ENCODE peak calls at places on chromosomes 2 and 18, in ten cellular contexts. V is D721Med; U is HFF-Myc; N is activated naive CD4-positive, alpha-beta T cell treated with anti-CD3 and anti-CD28 coated beads, Interleukin-2, amount 10 ng/mL, durations not matched to agents 7 days and 5 days; B is activated CD4-positive, alpha-beta memory T cell treated with anti-CD3 and anti-CD28 coated beads, Interleukin-2, amount 10 ng/mL, durations not matched to agents 7 days and 5 days; I is HFFc6; X is A172; L is upper lobe of right lung; A is stimulated activated CD8-positive, alpha-beta memory T cell treated with anti-CD3 and anti-CD28 coated beads, Interleukin-7, amount 100 ng/mL, for 48 hours; T is body of pancreas. R is an unnamed sample.

GRCh38 chr2:45808294-45808693 is 156.8 kb downstream of the PRKCE start:
- DNase-seq in L (no peak), T (no peak), I (no peak), V (no peak), U (no peak), B (no peak), N (no peak), X (no peak), A (no peak), R (no peak)

GRCh38 chr18:73564073-73564472 is 583.6 kb downstream of the FBXO15 start:
- DNase-seq in A (no peak), X (peak; percentile 33), U (peak; percentile 63), T (no peak), N (no peak), L (no peak), B (no peak), V (no peak), I (peak; percentile 90), R (peak; percentile 52)

GRCh38 chr2:73403237-73403636 is 17.6 kb downstream of the ALMS1 start:
- DNase-seq in X (no peak), N (no peak), V (no peak), A (no peak), U (no peak), I (no peak), B (no peak), T (no peak), L (no peak), R (no peak)

GRCh38 chr2:221850076-221850475 is 278.0 kb upstream of the EPHA4 start:
- DNase-seq in I (no peak), U (no peak), T (no peak), X (peak; percentile 62), L (no peak), B (no peak), V (no peak), A (no peak), N (no peak), R (no peak)

GRCh38 chr2:218400167-218400929 is 680 bp downstream of the CTDSP1 start:
- DNase-seq in X (no peak), N (peak; percentile 62), V (no peak), A (no peak), U (no peak), L (peak; percentile 84), B (peak; percentile 49), T (peak; percentile 49), I (no peak), R (no peak)

GRCh38 chr2:15670981-15671380 is 79.3 kb downstream of the DDX1 start:
- DNase-seq in L (no peak), B (no peak), T (no peak), I (no peak), N (no peak), A (no peak), X (no peak), V (no peak), U (no peak), R (no peak)

GRCh38 chr18:50819027-50819726 is 639 bp downstream of the MRO start:
- DNase-seq in U (no peak), I (no peak), V (no peak), T (peak; percentile 85), N (no peak), A (no peak), L (peak; percentile 71), X (no peak), B (no peak), R (no peak)

GRCh38 chr2:127569274-127570065 is 34.0 kb downstream of the MYO7B start:
- DNase-seq in T (peak; percentile 19), V (no peak), X (peak; percentile 53), I (peak; percentile 64), B (no peak), L (peak; percentile 38), U (no peak), N (no peak), A (no peak), R (no peak)

GRCh38 chr2:20194097-20194989 is 30.6 kb downstream of the SDC1 start:
- DNase-seq in I (no peak), V (no peak), L (no peak), B (no peak), N (no peak), X (no peak), U (no peak), T (no peak), A (no peak), R (no peak)

GRCh38 chr2:17164550-17164949 is 353.7 kb downstream of the RAD51AP2 start:
- DNase-seq in L (no peak), A (no peak), B (no peak), N (no peak), U (no peak), X (no peak), T (no peak), V (no peak), I (no peak), R (peak; percentile 29)

GRCh38 chr2:206478340-206478739 is 35.0 kb downstream of the ADAM23 start:
- DNase-seq in N (no peak), B (no peak), X (no peak), V (no peak), I (no peak), T (no peak), U (no peak), L (no peak), A (no peak), R (no peak)

GRCh38 chr2:107020386-107020785 is 134.4 kb upstream of the ST6GAL2 start:
- DNase-seq in A (no peak), V (no peak), X (no peak), I (no peak), L (no peak), N (no peak), U (no peak), T (no peak), B (no peak), R (no peak)

GRCh38 chr2:141393214-141393545 is 737.6 kb downstream of the LRP1B start:
- DNase-seq in N (no peak), V (no peak), U (no peak), B (no peak), L (no peak), T (no peak), X (peak; percentile 84), A (no peak), I (peak; percentile 34), R (no peak)

GRCh38 chr2:207796585-207797350 is 27.1 kb upstream of the FZD5 start:
- DNase-seq in A (no peak), T (no peak), L (peak; percentile 81), V (no peak), B (no peak), U (no peak), X (no peak), I (no peak), N (no peak), R (no peak)

GRCh38 chr2:192090878-192091277 is 103.9 kb downstream of the TMEFF2 start:
- DNase-seq in L (no peak), V (no peak), X (no peak), T (no peak), B (no peak), I (no peak), N (no peak), U (no peak), A (no peak), R (no peak)

GRCh38 chr2:136295168-136295567 is 177.2 kb upstream of the CXCR4 start:
- DNase-seq in T (no peak), X (no peak), L (no peak), A (no peak), B (no peak), I (no peak), N (no peak), V (no peak), U (no peak), R (no peak)

GRCh38 chr2:120346667-120347358 is 877 bp downstream of the INHBB start:
- DNase-seq in V (no peak), I (peak; percentile 9), B (no peak), A (no peak), X (no peak), L (no peak), U (no peak), N (peak; percentile 26), T (no peak), R (no peak)

R was measured in HS-5.